ENCODE peak calls at places on chromosome 1, in nine cellular contexts. Y, Z, C, F, W, A, T, L and V are unnamed samples.

GRCh38 chr1:15684042-15684461 is at the start of gene PLEKHM2:
- DNase-seq in Y (peak), Z (peak), C (no peak), F (peak), W (no peak), A (peak), T (peak), L (peak), V (peak)

GRCh38 chr1:87167855-87168630 is 160.6 kb upstream of the LMO4 start:
- DNase-seq in Y (no peak), Z (no peak), C (no peak), F (no peak), W (no peak), A (no peak), T (no peak), L (no peak), V (no peak)

GRCh38 chr1:156796340-156797097 is 20.1 kb downstream of the SH2D2A start:
- DNase-seq in Y (no peak), Z (no peak), C (no peak), F (no peak), W (no peak), A (no peak), T (no peak), L (no peak), V (no peak)

GRCh38 chr1:248372394-248372793 is 3.2 kb upstream of the OR2T6 start:
- DNase-seq in Y (no peak), Z (no peak), C (no peak), F (no peak), W (no peak), A (no peak), T (no peak), L (no peak), V (no peak)

GRCh38 chr1:7430047-7430608 is 341.0 kb upstream of the VAMP3 start:
- DNase-seq in Y (no peak), Z (no peak), C (no peak), F (no peak), W (no peak), A (no peak), T (no peak), L (no peak), V (no peak)

GRCh38 chr1:8063298-8064068 is 37.4 kb upstream of the ERRFI1 start:
- DNase-seq in Y (no peak), Z (no peak), C (peak), F (no peak), W (no peak), A (no peak), T (no peak), L (no peak), V (no peak)

GRCh38 chr1:164188507-164188906 is 370.5 kb upstream of the PBX1 start:
- DNase-seq in Y (no peak), Z (peak), C (no peak), F (no peak), W (no peak), A (no peak), T (no peak), L (no peak), V (no peak)

GRCh38 chr1:113456967-113457366 is 66.7 kb downstream of the MAGI3 start:
- DNase-seq in Y (no peak), Z (no peak), C (no peak), F (peak), W (peak), A (no peak), T (no peak), L (no peak), V (peak)

GRCh38 chr1:107464827-107465226 is 324.0 kb downstream of the NTNG1 start:
- DNase-seq in Y (no peak), Z (no peak), C (no peak), F (peak), W (no peak), A (no peak), T (no peak), L (no peak), V (no peak)